ENCODE peak calls at places on chromosome X, in eight cellular contexts. Y is breast epithelium; K is HEK293T; H is kidney tubule cell; Q is T-helper 2 cell; C is IMR-90; J is stimulated activated CD4-positive, alpha-beta T cell treated with anti-CD3 and anti-CD28 coated beads, Interleukin-4, amount 100 ng/mL, for 48 hours; R is NCI-H524 treated with DMSO at 0.1 percent for 48 hours. N is an unnamed sample.

GRCh38 chrX:41265615-41266014 is 68.3 kb upstream of the DDX3X start:
- DNase-seq in C (peak; percentile 69), J (peak; percentile 21), H (peak; percentile 71), R (no peak), Y (no peak), K (no peak), Q (peak; percentile 90), N (no peak)

GRCh38 chrX:101677028-101677427 is 17.4 kb upstream of the ARMCX2 start:
- DNase-seq in J (no peak), Y (no peak), Q (no peak), R (no peak), K (no peak), H (no peak), C (no peak), N (no peak)

GRCh38 chrX:95703696-95704095 is 980.9 kb upstream of the DIAPH2 start:
- DNase-seq in H (no peak), K (no peak), J (no peak), R (no peak), Y (no peak), C (no peak), Q (no peak), N (no peak)

GRCh38 chrX:44082829-44083228 is 109.6 kb upstream of the NDP start:
- DNase-seq in Q (no peak), J (no peak), C (no peak), Y (no peak), R (no peak), K (no peak), H (peak; percentile 29), N (no peak)

GRCh38 chrX:130184857-130185256 is 13.1 kb downstream of the RAB33A start:
- DNase-seq in H (peak; percentile 38), Q (no peak), Y (no peak), R (no peak), J (no peak), C (no peak), K (no peak), N (no peak)

GRCh38 chrX:39519213-39519544 is 578.6 kb downstream of the BCOR start:
- DNase-seq in Y (no peak), R (peak; percentile 73), K (no peak), Q (no peak), H (no peak), J (no peak), C (no peak), N (no peak)

GRCh38 chrX:68728186-68728585 is 80.7 kb downstream of the STARD8 start:
- DNase-seq in J (no peak), Q (no peak), Y (no peak), H (no peak), R (no peak), C (no peak), K (no peak), N (no peak)

GRCh38 chrX:45344597-45344996 is 143.9 kb upstream of the DIPK2B start:
- DNase-seq in Q (no peak), R (no peak), C (peak; percentile 81), K (no peak), H (peak; percentile 31), Y (no peak), J (no peak), N (no peak)

GRCh38 chrX:53481093-53481492 is 46.9 kb upstream of the HSD17B10 start:
- DNase-seq in Q (peak; percentile 7), Y (no peak), J (peak; percentile 7), H (no peak), C (no peak), R (no peak), K (no peak), N (no peak)

GRCh38 chrX:109635151-109635550 is 10.2 kb upstream of the KCNE5 start:
- DNase-seq in J (no peak), Q (peak; percentile 11), Y (no peak), R (no peak), K (peak; percentile 66), H (peak; percentile 30), C (peak; percentile 5), N (no peak)

GRCh38 chrX:112731793-112732192 is 52.1 kb upstream of the LHFPL1 start:
- DNase-seq in Y (no peak), K (no peak), J (no peak), C (peak; percentile 32), R (no peak), H (no peak), Q (no peak), N (no peak)

GRCh38 chrX:23634181-23634580 is 33.1 kb upstream of the PRDX4 start:
- DNase-seq in Q (no peak), H (no peak), R (no peak), K (no peak), J (no peak), Y (no peak), C (no peak), N (no peak)

GRCh38 chrX:118603981-118604380 is 108.4 kb downstream of the DOCK11 start:
- DNase-seq in Q (peak; percentile 34), Y (peak; percentile 27), K (peak; percentile 77), C (peak; percentile 61), R (no peak), H (peak; percentile 60), J (peak; percentile 2), N (peak; percentile 25)

GRCh38 chrX:140524556-140524955 is 19.7 kb upstream of the SOX3 start:
- DNase-seq in Y (no peak), R (no peak), J (no peak), H (peak; percentile 73), K (no peak), C (peak; percentile 55), Q (no peak), N (no peak)

GRCh38 chrX:39582091-39582490 is 515.7 kb downstream of the BCOR start:
- DNase-seq in Q (no peak), Y (peak; percentile 58), R (no peak), J (no peak), C (no peak), H (peak; percentile 88), K (no peak), N (no peak)

GRCh38 chrX:119899125-119899524 is 3.4 kb downstream of the AKAP14 start:
- DNase-seq in R (no peak), C (no peak), Q (no peak), Y (no peak), K (no peak), H (no peak), J (no peak), N (no peak)

GRCh38 chrX:150570512-150570911 is 2.1 kb downstream of the MTM1 start:
- DNase-seq in C (no peak), J (no peak), K (no peak), H (no peak), Q (peak; percentile 80), Y (no peak), R (no peak), N (no peak)

GRCh38 chrX:119401569-119401968 is 2.4 kb downstream of the SLC25A43 start:
- DNase-seq in C (no peak), R (no peak), H (no peak), J (no peak), Y (no peak), Q (no peak), K (no peak), N (no peak)

GRCh38 chrX:123254457-123254856 is 70.4 kb downstream of the GRIA3 start:
- DNase-seq in Y (no peak), J (no peak), K (no peak), Q (no peak), C (no peak), H (no peak), R (no peak), N (no peak)

GRCh38 chrX:75149654-75150053 is 6.4 kb downstream of the ABCB7 start:
- DNase-seq in K (no peak), J (no peak), Q (no peak), R (no peak), H (no peak), C (no peak), Y (no peak), N (no peak)

GRCh38 chrX:136130931-136131843 is 16.1 kb upstream of the FHL1 start:
- DNase-seq in K (no peak), C (peak; percentile 82), R (no peak), J (no peak), Y (no peak), H (peak; percentile 89), Q (peak; percentile 8), N (no peak)

GRCh38 chrX:154596290-154596929 is 11.5 kb downstream of the CTAG1A start:
- DNase-seq in K (peak; percentile 4), H (peak; percentile 88), Y (peak; percentile 70), C (peak; percentile 16), Q (peak; percentile 79), J (no peak), R (no peak), N (peak; percentile 2)

N was measured in GM10248.